ENCODE peak calls at places on chromosomes 5 and 9, in four cellular contexts. M is activated CD4-positive, alpha-beta T cell treated with anti-CD3 and anti-CD28 coated beads, Interleukin-2, amount 10 ng/mL, durations not matched to agents 7 days and 5 days; U is T-helper 17 cell; D is AG04450. Z is an unnamed sample.
A peak's percentile ranks its signal among the peaks of the same experiment; 100 is the strongest.

GRCh38 chr5:154049685-154050084 is 10.9 kb downstream of the MFAP3 start:
- DNase-seq in M (no peak), D (no peak), U (no peak), Z (no peak)

GRCh38 chr9:79254900-79255651 is 316.7 kb upstream of the TLE4 start:
- DNase-seq in D (peak; percentile 13), M (no peak), U (no peak), Z (peak; percentile 69)

GRCh38 chr5:538271-538771 is 14.1 kb upstream of the SLC9A3 start:
- DNase-seq in M (no peak), U (peak; percentile 6), D (no peak), Z (no peak)

GRCh38 chr5:176447538-176447981 is 625 bp upstream of the FAF2 start:
- DNase-seq in M (no peak), D (no peak), U (no peak), Z (no peak)

GRCh38 chr5:134975843-134976242 is 8.1 kb downstream of the CATSPER3 start:
- DNase-seq in M (no peak), U (no peak), D (no peak), Z (no peak)

GRCh38 chr5:123700624-123701023 is 188.6 kb downstream of the CSNK1G3 start:
- DNase-seq in U (no peak), M (no peak), D (peak; percentile 83), Z (no peak)

GRCh38 chr9:134272302-134273023 is 53.8 kb upstream of the RXRA start:
- DNase-seq in M (no peak), U (no peak), D (no peak), Z (no peak)

GRCh38 chr9:93111001-93111370 is 15.0 kb downstream of the CARD19 start:
- DNase-seq in U (peak; percentile 4), M (no peak), D (no peak), Z (no peak)

GRCh38 chr5:142403583-142403982 is 78.8 kb upstream of the SPRY4 start:
- DNase-seq in M (no peak), U (no peak), D (no peak), Z (no peak)

GRCh38 chr9:98328141-98328540 is 72.7 kb upstream of the TBC1D2 start:
- DNase-seq in D (no peak), U (no peak), M (no peak), Z (no peak)

GRCh38 chr5:149412783-149413476 is 33.8 kb upstream of the IL17B start:
- DNase-seq in U (no peak), M (no peak), D (no peak), Z (no peak)

GRCh38 chr9:16103613-16104012 is 550.8 kb downstream of the CCDC171 start:
- DNase-seq in U (no peak), M (no peak), D (no peak), Z (no peak)

GRCh38 chr5:96094904-96095303 is 133.3 kb upstream of the ELL2 start:
- DNase-seq in M (no peak), U (no peak), D (no peak), Z (no peak)

GRCh38 chr9:33375841-33376321 is 26.5 kb downstream of the AQP7 start:
- DNase-seq in M (no peak), U (no peak), D (no peak), Z (no peak)

GRCh38 chr9:136627703-136628102 is 35.0 kb upstream of the EGFL7 start:
- DNase-seq in D (no peak), U (no peak), M (no peak), Z (no peak)

GRCh38 chr5:94793816-94794198 is 175.3 kb downstream of the SLF1 start:
- DNase-seq in D (no peak), M (no peak), U (no peak), Z (no peak)

GRCh38 chr5:20656262-20656661 is 668.3 kb upstream of the CDH18 start:
- DNase-seq in M (no peak), D (no peak), U (no peak), Z (no peak)

GRCh38 chr9:110687497-110687896 is 18.9 kb downstream of the MUSK start:
- DNase-seq in U (no peak), D (no peak), M (no peak), Z (no peak)

GRCh38 chr5:138469540-138470321 is 4.5 kb downstream of the EGR1 start:
- DNase-seq in U (no peak), D (peak; percentile 78), M (no peak), Z (peak; percentile 56)

GRCh38 chr5:32908646-32909045 is 197.5 kb downstream of the NPR3 start:
- DNase-seq in U (no peak), D (no peak), M (no peak), Z (no peak)

GRCh38 chr9:138074516-138074915 is 196.9 kb downstream of the CACNA1B start:
- DNase-seq in M (no peak), D (no peak), U (no peak), Z (no peak)

Z was measured in cerebellar cortex.